ENCODE peak calls at places on chromosomes 6 and 20, in four cellular contexts. L, C, N and B are unnamed samples.

GRCh38 chr6:165451845-165452244 is 142.4 kb upstream of the C6orf118 start:
- DNase-seq in L (no peak), C (no peak), N (no peak), B (no peak)

GRCh38 chr20:1345030-1345755 is 16.3 kb upstream of the SDCBP2 start:
- DNase-seq in L (no peak), C (no peak), N (peak), B (no peak)

GRCh38 chr20:48329676-48330644 is 497.8 kb downstream of the PREX1 start:
- DNase-seq in L (peak), C (peak), N (peak), B (peak)

GRCh38 chr6:149934249-149935156 is 7.3 kb upstream of the ULBP2 start:
- DNase-seq in L (peak), C (peak), N (peak), B (peak)

GRCh38 chr6:29493261-29493660 is 5.5 kb upstream of the MAS1L start:
- DNase-seq in L (no peak), C (no peak), N (no peak), B (no peak)

GRCh38 chr6:52724406-52725121 is 38.7 kb downstream of the GSTA2 start:
- DNase-seq in L (peak), C (peak), N (peak), B (peak)

GRCh38 chr6:31125162-31125561 is 4.9 kb upstream of the CDSN start:
- DNase-seq in L (no peak), C (peak), N (no peak), B (no peak)

GRCh38 chr6:136586295-136586694 is 36.1 kb upstream of the MAP7 start:
- DNase-seq in L (peak), C (peak), N (peak), B (peak)

GRCh38 chr20:46348972-46349741 is 40.9 kb upstream of the CDH22 start:
- DNase-seq in L (peak), C (peak), N (peak), B (no peak)

GRCh38 chr20:50716518-50716917 is 14.9 kb upstream of the PARD6B start:
- DNase-seq in L (no peak), C (no peak), N (no peak), B (no peak)

GRCh38 chr20:24502184-24502583 is 32.8 kb downstream of the SYNDIG1 start:
- DNase-seq in L (peak), C (peak), N (no peak), B (peak)

GRCh38 chr6:167293590-167294091 is 2.5 kb downstream of the UNC93A start:
- DNase-seq in L (no peak), C (no peak), N (no peak), B (no peak)

GRCh38 chr6:108699290-108700041 is 138.7 kb downstream of the FOXO3 start:
- DNase-seq in L (no peak), C (no peak), N (no peak), B (no peak)

GRCh38 chr6:27091661-27092315 is 155.7 kb upstream of the PRSS16 start:
- DNase-seq in L (peak), C (peak), N (peak), B (peak)

GRCh38 chr6:126228001-126228791 is 111.7 kb upstream of the CENPW start:
- DNase-seq in L (no peak), C (no peak), N (no peak), B (peak)

GRCh38 chr20:64188682-64189529 is 24.7 kb downstream of the MYT1 start:
- DNase-seq in L (no peak), C (peak), N (no peak), B (peak)

GRCh38 chr20:51738877-51739447 is 29.2 kb downstream of the ATP9A start:
- DNase-seq in L (no peak), C (peak), N (no peak), B (no peak)

GRCh38 chr6:21596379-21597242 is 3.1 kb downstream of the SOX4 start:
- DNase-seq in L (peak), C (peak), N (peak), B (peak)

GRCh38 chr6:79538481-79538971 is 1.3 kb upstream of the LCA5 start:
- DNase-seq in L (peak), C (peak), N (no peak), B (peak)

GRCh38 chr6:77930945-77931344 is 278.1 kb downstream of the MEI4 start:
- DNase-seq in L (no peak), C (no peak), N (no peak), B (no peak)

GRCh38 chr20:57618091-57618765 is 2.0 kb downstream of the ZBP1 start:
- DNase-seq in L (peak), C (peak), N (no peak), B (peak)

GRCh38 chr6:147135211-147135672 is 69.0 kb upstream of the STXBP5 start:
- DNase-seq in L (peak), C (peak), N (peak), B (peak)

GRCh38 chr6:16751251-16751946 is 9.9 kb downstream of the ATXN1 start:
- DNase-seq in L (peak), C (peak), N (peak), B (no peak)

GRCh38 chr6:81265106-81265505 is 487.4 kb downstream of the TENT5A start:
- DNase-seq in L (peak), C (no peak), N (peak), B (peak)

GRCh38 chr6:25041676-25042598 is 106.2 kb upstream of the RIPOR2 start:
- DNase-seq in L (no peak), C (no peak), N (no peak), B (no peak)

GRCh38 chr6:129276986-129277385 is 394.0 kb downstream of the LAMA2 start:
- DNase-seq in L (no peak), C (no peak), N (no peak), B (no peak)

GRCh38 chr20:44204156-44204831 is 6.3 kb downstream of the OSER1 start:
- DNase-seq in L (peak), C (peak), N (peak), B (peak)

GRCh38 chr6:44809256-44809655 is 421.8 kb downstream of the CDC5L start:
- DNase-seq in L (no peak), C (no peak), N (no peak), B (no peak)

GRCh38 chr6:128339635-128340436 is 180.6 kb downstream of the PTPRK start:
- DNase-seq in L (no peak), C (no peak), N (peak), B (no peak)

GRCh38 chr20:11993886-11994466 is 76.3 kb downstream of the BTBD3 start:
- DNase-seq in L (no peak), C (no peak), N (no peak), B (no peak)

GRCh38 chr6:137977814-137978213 is 110.8 kb downstream of the TNFAIP3 start:
- DNase-seq in L (no peak), C (no peak), N (no peak), B (no peak)

GRCh38 chr6:78611886-78612480 is 255.4 kb upstream of the IRAK1BP1 start:
- DNase-seq in L (peak), C (peak), N (peak), B (peak)

GRCh38 chr20:50379049-50379990 is 130.9 kb upstream of the PTPN1 start:
- DNase-seq in L (peak), C (peak), N (peak), B (peak)

GRCh38 chr6:87118054-87118453 is 23.1 kb upstream of the CGA start:
- DNase-seq in L (peak), C (peak), N (peak), B (no peak)